ENCODE peak calls at places on chromosomes 4 and X, in seven cellular contexts. F, S, O, Y, L, V and R are unnamed samples.
A peak's percentile ranks its signal among the peaks of the same experiment; 100 is the strongest.

GRCh38 chrX:52576946-52577345 is 60.1 kb upstream of the XAGE1B start:
- DNase-seq in F (no peak), S (no peak), O (no peak), Y (no peak), L (no peak), V (no peak), R (no peak)

GRCh38 chrX:48021026-48021900 is 14.5 kb downstream of the SPACA5 start:
- DNase-seq in F (peak; percentile 87), S (peak; percentile 75), O (peak; percentile 71), Y (peak; percentile 61), L (peak; percentile 84), V (peak; percentile 84), R (peak; percentile 72)

GRCh38 chr4:10951306-10951705 is 266.7 kb upstream of the CLNK start:
- DNase-seq in F (no peak), S (no peak), O (no peak), Y (no peak), L (no peak), V (no peak), R (no peak)

GRCh38 chr4:144582105-144582850 is 63.7 kb upstream of the HHIP start:
- DNase-seq in F (no peak), S (no peak), O (no peak), Y (no peak), L (no peak), V (no peak), R (no peak)

GRCh38 chr4:174674305-174674840 is 152.1 kb upstream of the HPGD start:
- DNase-seq in F (no peak), S (no peak), O (no peak), Y (no peak), L (no peak), V (no peak), R (peak; percentile 71)

GRCh38 chrX:15215366-15215765 is 54.5 kb downstream of the ASB9 start:
- DNase-seq in F (no peak), S (no peak), O (no peak), Y (no peak), L (no peak), V (no peak), R (no peak)

GRCh38 chr4:8048856-8049686 is 109.4 kb upstream of the AFAP1 start:
- DNase-seq in F (no peak), S (no peak), O (no peak), Y (no peak), L (no peak), V (no peak), R (no peak)

GRCh38 chr4:13980317-13980716 is 352.8 kb upstream of the BOD1L1 start:
- DNase-seq in F (no peak), S (no peak), O (peak; percentile 91), Y (no peak), L (no peak), V (no peak), R (peak; percentile 60)

GRCh38 chr4:5839751-5840674 is 52.9 kb downstream of the CRMP1 start:
- DNase-seq in F (no peak), S (no peak), O (no peak), Y (no peak), L (no peak), V (peak; percentile 75), R (no peak)

GRCh38 chrX:83501003-83501402 is 7.1 kb upstream of the POU3F4 start:
- DNase-seq in F (no peak), S (no peak), O (no peak), Y (no peak), L (no peak), V (no peak), R (no peak)

GRCh38 chrX:7252013-7252610 is 104.2 kb upstream of the PUDP start:
- DNase-seq in F (no peak), S (no peak), O (no peak), Y (no peak), L (no peak), V (no peak), R (peak; percentile 12)

GRCh38 chrX:41445781-41446358 is 1.3 kb upstream of the NYX start:
- DNase-seq in F (no peak), S (no peak), O (no peak), Y (no peak), L (peak; percentile 23), V (no peak), R (no peak)

GRCh38 chr4:186606593-186606992 is 51.2 kb upstream of the MTNR1A start:
- DNase-seq in F (no peak), S (no peak), O (no peak), Y (no peak), L (no peak), V (no peak), R (no peak)

GRCh38 chrX:17692709-17693346 is 44.5 kb upstream of the SCML1 start:
- DNase-seq in F (no peak), S (no peak), O (peak; percentile 27), Y (peak; percentile 60), L (no peak), V (no peak), R (peak; percentile 0)

GRCh38 chr4:98406819-98407218 is 145.6 kb downstream of the RAP1GDS1 start:
- DNase-seq in F (no peak), S (no peak), O (no peak), Y (no peak), L (no peak), V (no peak), R (no peak)

GRCh38 chr4:37988670-37989069 is 28.5 kb downstream of the PTTG2 start:
- DNase-seq in F (no peak), S (no peak), O (no peak), Y (no peak), L (no peak), V (no peak), R (no peak)

GRCh38 chr4:158622251-158622650 is 49.4 kb downstream of the C4orf46 start:
- DNase-seq in F (no peak), S (no peak), O (no peak), Y (no peak), L (no peak), V (no peak), R (no peak)

GRCh38 chr4:110510282-110510681 is 34.3 kb downstream of the ENPEP start:
- DNase-seq in F (peak; percentile 39), S (no peak), O (no peak), Y (no peak), L (no peak), V (no peak), R (no peak)

GRCh38 chrX:151825927-151826471 is 86.7 kb upstream of the MAGEA4 start:
- DNase-seq in F (no peak), S (no peak), O (peak; percentile 67), Y (no peak), L (no peak), V (no peak), R (peak; percentile 33)

GRCh38 chr4:84258905-84259830 is 239.9 kb downstream of the NKX6-1 start:
- DNase-seq in F (no peak), S (no peak), O (peak; percentile 11), Y (peak; percentile 18), L (peak; percentile 18), V (no peak), R (peak; percentile 53)

GRCh38 chr4:146283758-146284651 is 69.7 kb downstream of the REELD1 start:
- DNase-seq in F (no peak), S (no peak), O (no peak), Y (no peak), L (no peak), V (no peak), R (no peak)

GRCh38 chr4:158581161-158581560 is 59.5 kb downstream of the RXFP1 start:
- DNase-seq in F (no peak), S (no peak), O (peak; percentile 13), Y (no peak), L (no peak), V (no peak), R (no peak)

GRCh38 chr4:55730143-55730931 is 89.3 kb upstream of the EXOC1L start:
- DNase-seq in F (no peak), S (no peak), O (no peak), Y (no peak), L (no peak), V (no peak), R (peak; percentile 90)